ENCODE peak calls at places on chromosomes 4 and X, in four cellular contexts. I, C, M and D are unnamed samples.

GRCh38 chr4:56941403-56941802 is 33.7 kb downstream of the REST start:
- DNase-seq in I (no peak), C (no peak), M (no peak), D (no peak)

GRCh38 chr4:24508541-24508940 is 75.8 kb downstream of the DHX15 start:
- DNase-seq in I (no peak), C (no peak), M (no peak), D (no peak)

GRCh38 chr4:138751290-138751689 is 264.3 kb upstream of the NOCT start:
- DNase-seq in I (no peak), C (no peak), M (no peak), D (no peak)

GRCh38 chr4:119559044-119559647 is 69.5 kb downstream of the PDE5A start:
- DNase-seq in I (no peak), C (peak; percentile 56), M (no peak), D (no peak)

GRCh38 chr4:47122592-47123291 is 91.4 kb downstream of the GABRB1 start:
- DNase-seq in I (no peak), C (peak; percentile 80), M (peak; percentile 77), D (no peak)

GRCh38 chr4:38455092-38455855 is 208.7 kb upstream of the KLF3 start:
- DNase-seq in I (no peak), C (no peak), M (no peak), D (no peak)

GRCh38 chrX:100413231-100413630 is 3.2 kb upstream of the PCDH19 start:
- DNase-seq in I (no peak), C (peak; percentile 78), M (no peak), D (peak; percentile 39)

GRCh38 chr4:148984951-148985350 is 542.7 kb upstream of the NR3C2 start:
- DNase-seq in I (no peak), C (no peak), M (no peak), D (no peak)

GRCh38 chr4:173301518-173302201 is 32.5 kb downstream of the HMGB2 start:
- DNase-seq in I (no peak), C (peak; percentile 51), M (no peak), D (no peak)

GRCh38 chr4:57040510-57040909 is 61.8 kb downstream of the POLR2B start:
- DNase-seq in I (no peak), C (no peak), M (no peak), D (no peak)

GRCh38 chrX:21166302-21166982 is 207.8 kb upstream of the CNKSR2 start:
- DNase-seq in I (no peak), C (no peak), M (no peak), D (no peak)

GRCh38 chr4:150579591-150580234 is 2.2 kb upstream of the MAB21L2 start:
- DNase-seq in I (no peak), C (peak; percentile 46), M (peak; percentile 50), D (peak; percentile 57)

GRCh38 chr4:101762544-101762943 is 28.0 kb upstream of the BANK1 start:
- DNase-seq in I (no peak), C (no peak), M (no peak), D (no peak)

GRCh38 chr4:78809928-78810835 is 34.0 kb downstream of the BMP2K start:
- DNase-seq in I (no peak), C (peak; percentile 7), M (no peak), D (no peak)

DNA sequence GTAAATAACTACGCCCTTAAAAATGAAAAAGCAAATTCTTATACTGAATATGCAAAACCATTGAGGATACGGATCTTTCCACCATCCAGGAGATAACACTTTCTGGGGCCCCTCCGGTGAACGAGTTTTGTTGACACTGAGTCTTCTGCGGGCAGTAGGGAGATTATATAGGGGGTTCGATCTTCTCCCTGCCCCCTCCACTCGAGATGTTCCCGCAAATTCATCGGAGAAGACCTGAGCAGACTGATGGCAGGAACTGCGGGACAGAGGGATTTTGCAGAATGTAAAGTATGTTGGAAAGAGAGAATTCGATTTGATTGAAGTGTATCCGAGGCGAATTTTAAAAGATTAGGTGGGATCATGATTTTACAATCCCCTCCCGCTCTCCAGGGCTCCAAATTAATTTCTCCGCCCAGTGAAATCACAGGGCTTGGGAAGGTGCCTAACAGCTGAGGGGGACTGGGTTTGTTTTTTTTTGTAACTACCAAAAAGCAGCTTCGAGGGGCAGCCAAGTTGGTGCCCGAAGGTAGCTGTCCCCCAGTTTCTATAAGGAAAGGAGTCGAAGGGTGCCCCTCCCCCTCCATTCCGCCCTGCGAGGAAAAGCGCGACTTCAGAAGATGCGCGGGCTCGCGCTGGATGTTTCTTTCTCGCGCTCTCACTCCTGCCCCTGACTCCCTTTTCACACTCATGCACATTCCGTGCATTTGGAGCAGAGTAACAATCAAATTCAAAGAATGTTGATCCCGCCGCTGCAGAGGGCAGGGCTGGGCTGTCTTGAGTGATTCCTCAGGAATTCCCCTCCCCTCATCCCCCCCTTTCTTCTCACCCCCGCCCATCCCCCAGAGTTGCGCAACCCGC is 1.2 kb downstream of the TMEM255A start:
- DNase-seq in I (no peak), C (peak; percentile 22), M (peak; percentile 31), D (no peak)
- H3K27me3 ChIP-seq in I (peaks cover 26% of the 10 kb centered on the region), C (peaks cover 21% of the 10 kb centered on the region), M (peaks cover 37% of the 10 kb centered on the region), D (no peaks in the 10 kb centered on the region)

DNA sequence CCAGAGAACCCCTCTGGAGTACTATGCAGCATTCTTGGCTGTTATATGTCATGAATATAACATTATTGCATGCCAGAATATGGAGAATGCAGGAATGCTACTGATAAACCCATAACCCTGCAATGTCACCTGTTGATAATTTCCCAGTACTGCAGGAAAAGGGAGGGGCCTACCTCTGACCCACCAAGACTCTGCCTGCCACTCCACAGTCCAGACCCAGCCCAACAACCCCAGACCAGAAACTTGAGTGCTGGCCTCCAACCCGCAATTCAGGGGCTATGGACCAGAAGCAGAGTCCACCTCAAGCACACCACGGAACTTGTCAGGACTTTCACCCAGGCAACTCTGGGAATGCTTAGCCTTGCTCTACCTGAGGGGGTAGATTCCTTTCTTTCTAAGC is 92.9 kb upstream of the WDR44 start:
- DNase-seq in I (no peak), C (no peak), M (no peak), D (no peak)
- H3K4me1 ChIP-seq in I (no peaks in the 10 kb centered on the region), C (no peaks in the 10 kb centered on the region), M (no peaks in the 10 kb centered on the region), D (no peaks in the 10 kb centered on the region)

DNA sequence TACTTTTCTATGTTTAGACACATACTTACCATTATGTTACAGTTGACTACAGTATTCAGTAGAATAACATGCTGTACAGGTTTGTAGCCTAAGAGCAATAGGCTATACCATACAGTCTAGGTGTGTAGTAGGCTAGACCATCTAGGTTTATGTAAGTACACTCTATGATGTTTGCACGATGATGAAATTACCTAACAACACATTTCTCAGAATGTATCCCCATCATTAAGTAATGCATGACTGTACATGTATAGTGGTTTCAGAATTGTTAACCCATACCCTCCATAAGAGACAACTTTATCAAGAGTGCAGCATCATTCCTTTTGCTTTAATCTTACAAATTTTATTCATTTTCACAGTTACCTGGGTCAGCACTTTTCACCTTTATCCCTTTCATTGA is 126.8 kb downstream of the CLCN5 start:
- DNase-seq in I (no peak), C (no peak), M (no peak), D (no peak)
- H3K27me3 ChIP-seq in I (no peaks in the 10 kb centered on the region), C (no peaks in the 10 kb centered on the region), M (no peaks in the 10 kb centered on the region), D (no peaks in the 10 kb centered on the region)

GRCh38 chrX:136627381-136627780 is 20.6 kb upstream of the CD40LG start:
- DNase-seq in I (no peak), C (no peak), M (no peak), D (no peak)
- H3K4me1 ChIP-seq in I (no peaks in the 10 kb centered on the region), C (no peaks in the 10 kb centered on the region), M (no peaks in the 10 kb centered on the region), D (no peaks in the 10 kb centered on the region)

DNA sequence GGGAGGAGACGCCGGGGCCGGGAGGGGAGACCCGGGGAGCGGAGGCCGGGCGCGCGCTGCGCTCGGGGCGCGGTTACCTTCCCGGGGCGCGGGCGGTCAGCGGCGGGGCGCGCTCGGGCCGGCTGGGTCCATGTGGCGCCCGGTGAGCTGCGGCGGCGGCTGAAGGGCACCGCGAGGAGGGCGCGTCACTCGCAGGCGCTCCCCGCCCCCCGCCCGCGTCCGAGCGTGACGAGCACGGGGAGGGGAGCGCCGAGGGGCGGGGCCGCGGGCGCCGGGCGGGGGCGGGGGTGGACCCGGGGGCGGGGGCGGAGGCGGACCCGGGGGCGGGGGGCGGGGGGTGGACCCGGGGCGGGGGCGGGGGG is at the start of gene CPLX1:
- DNase-seq in I (no peak), C (peak; percentile 84), M (no peak), D (peak; percentile 71)
- H3K27me3 ChIP-seq in I (peaks cover 51% of the 10 kb centered on the region), C (peaks cover 62% of the 10 kb centered on the region), M (peaks cover 30% of the 10 kb centered on the region), D (peaks cover 10% of the 10 kb centered on the region)